ENCODE peak calls at places on chromosomes 11 and 22, in eight cellular contexts. One of them, this sample, is unnamed.

GRCh38 chr11:27938011-27938410 is 169.9 kb downstream of the KIF18A start:
- DNase-seq in NCI-H524: no peak
- DNase-seq in AG08395: no peak
- DNase-seq in heart right ventricle: no peak
- DNase-seq in activated naive CD4-positive, alpha-beta T cell treated with Interleukin-2 at 50 U/mL for 16 hours: no peak
- DNase-seq in neuronal stem cell: no peak
- DNase-seq in ELR: peak; percentile 19
- DNase-seq in NCI-H2171: no peak
- DNase-seq in this sample: no peak

GRCh38 chr11:8610532-8611116 is 16.6 kb upstream of the STK33 start:
- DNase-seq in ELR: no peak
- DNase-seq in NCI-H524: peak; percentile 6
- DNase-seq in NCI-H2171: peak; percentile 65
- DNase-seq in activated naive CD4-positive, alpha-beta T cell treated with Interleukin-2 at 50 U/mL for 16 hours: no peak
- DNase-seq in neuronal stem cell: no peak
- DNase-seq in heart right ventricle: no peak
- DNase-seq in AG08395: no peak
- DNase-seq in this sample: peak; percentile 34

GRCh38 chr11:61273151-61274078 is 21.7 kb downstream of the VWCE start:
- DNase-seq in NCI-H524: no peak
- DNase-seq in activated naive CD4-positive, alpha-beta T cell treated with Interleukin-2 at 50 U/mL for 16 hours: no peak
- DNase-seq in NCI-H2171: no peak
- DNase-seq in heart right ventricle: no peak
- DNase-seq in AG08395: no peak
- DNase-seq in neuronal stem cell: no peak
- DNase-seq in ELR: no peak
- DNase-seq in this sample: no peak

GRCh38 chr11:71138737-71139425 is 113.5 kb downstream of the SHANK2 start:
- DNase-seq in ELR: no peak
- DNase-seq in heart right ventricle: no peak
- DNase-seq in neuronal stem cell: peak; percentile 11
- DNase-seq in NCI-H2171: no peak
- DNase-seq in AG08395: no peak
- DNase-seq in NCI-H524: no peak
- DNase-seq in activated naive CD4-positive, alpha-beta T cell treated with Interleukin-2 at 50 U/mL for 16 hours: no peak
- DNase-seq in this sample: no peak

GRCh38 chr11:69948256-69949141 is 129.3 kb upstream of the FGF3 start:
- DNase-seq in heart right ventricle: no peak
- DNase-seq in ELR: peak; percentile 78
- DNase-seq in activated naive CD4-positive, alpha-beta T cell treated with Interleukin-2 at 50 U/mL for 16 hours: no peak
- DNase-seq in NCI-H2171: no peak
- DNase-seq in NCI-H524: no peak
- DNase-seq in neuronal stem cell: no peak
- DNase-seq in AG08395: peak; percentile 45
- DNase-seq in this sample: no peak

GRCh38 chr22:31544481-31545480 is 48.4 kb downstream of the SFI1 start:
- DNase-seq in NCI-H2171: no peak
- DNase-seq in AG08395: no peak
- DNase-seq in ELR: no peak
- DNase-seq in activated naive CD4-positive, alpha-beta T cell treated with Interleukin-2 at 50 U/mL for 16 hours: no peak
- DNase-seq in neuronal stem cell: no peak
- DNase-seq in NCI-H524: no peak
- DNase-seq in heart right ventricle: no peak
- DNase-seq in this sample: no peak

GRCh38 chr22:48746789-48747425 is 1080.8 kb downstream of the BRD1 start:
- DNase-seq in heart right ventricle: no peak
- DNase-seq in neuronal stem cell: no peak
- DNase-seq in activated naive CD4-positive, alpha-beta T cell treated with Interleukin-2 at 50 U/mL for 16 hours: no peak
- DNase-seq in ELR: no peak
- DNase-seq in NCI-H2171: no peak
- DNase-seq in AG08395: no peak
- DNase-seq in NCI-H524: no peak
- DNase-seq in this sample: no peak

GRCh38 chr22:26646158-26646557 is 11.2 kb upstream of the MIAT start:
- DNase-seq in heart right ventricle: no peak
- DNase-seq in activated naive CD4-positive, alpha-beta T cell treated with Interleukin-2 at 50 U/mL for 16 hours: no peak
- DNase-seq in NCI-H2171: no peak
- DNase-seq in NCI-H524: no peak
- DNase-seq in neuronal stem cell: no peak
- DNase-seq in AG08395: peak; percentile 43
- DNase-seq in ELR: peak; percentile 50
- DNase-seq in this sample: no peak

GRCh38 chr22:30922151-30922611 is 46.4 kb downstream of the MORC2 start:
- DNase-seq in neuronal stem cell: no peak
- DNase-seq in NCI-H2171: no peak
- DNase-seq in AG08395: peak; percentile 61
- DNase-seq in heart right ventricle: peak; percentile 58
- DNase-seq in NCI-H524: peak; percentile 11
- DNase-seq in activated naive CD4-positive, alpha-beta T cell treated with Interleukin-2 at 50 U/mL for 16 hours: peak; percentile 75
- DNase-seq in ELR: peak; percentile 18
- DNase-seq in this sample: peak; percentile 92

GRCh38 chr11:67504023-67504949 is 877 bp downstream of the PITPNM1 start:
- DNase-seq in neuronal stem cell: peak; percentile 56
- DNase-seq in NCI-H2171: no peak
- DNase-seq in ELR: peak; percentile 60
- DNase-seq in heart right ventricle: peak; percentile 28
- DNase-seq in activated naive CD4-positive, alpha-beta T cell treated with Interleukin-2 at 50 U/mL for 16 hours: peak; percentile 44
- DNase-seq in AG08395: peak; percentile 38
- DNase-seq in NCI-H524: no peak
- DNase-seq in this sample: peak; percentile 71

GRCh38 chr11:29300441-29300840 is 716.4 kb downstream of the KCNA4 start:
- DNase-seq in activated naive CD4-positive, alpha-beta T cell treated with Interleukin-2 at 50 U/mL for 16 hours: no peak
- DNase-seq in ELR: peak; percentile 93
- DNase-seq in AG08395: peak; percentile 45
- DNase-seq in neuronal stem cell: no peak
- DNase-seq in heart right ventricle: no peak
- DNase-seq in NCI-H524: no peak
- DNase-seq in NCI-H2171: no peak
- DNase-seq in this sample: no peak

GRCh38 chr22:38327805-38328204 is 10.6 kb upstream of the CSNK1E start:
- DNase-seq in AG08395: peak; percentile 55
- DNase-seq in NCI-H2171: no peak
- DNase-seq in NCI-H524: no peak
- DNase-seq in heart right ventricle: no peak
- DNase-seq in neuronal stem cell: no peak
- DNase-seq in ELR: peak; percentile 86
- DNase-seq in activated naive CD4-positive, alpha-beta T cell treated with Interleukin-2 at 50 U/mL for 16 hours: no peak
- DNase-seq in this sample: no peak

This sample was measured in CD8-positive, alpha-beta memory T cell.